ENCODE peak calls at places on chromosome 6, in five cellular contexts. One of them, this sample, is unnamed.

GRCh38 chr6:42147138-42147562 is 4.7 kb upstream of the C6orf132 start:
- DNase-seq in AG09309: no peak
- DNase-seq in RWPE1: no peak
- DNase-seq in AG08395: no peak
- DNase-seq in MCF 10A: no peak
- DNase-seq in this sample: no peak

GRCh38 chr6:35601331-35602132 is 87.2 kb downstream of the FKBP5 start:
- DNase-seq in RWPE1: peak
- DNase-seq in MCF 10A: peak
- DNase-seq in AG08395: peak
- DNase-seq in AG09309: peak
- DNase-seq in this sample: no peak

GRCh38 chr6:90401933-90402830 is 105.5 kb upstream of the BACH2 start:
- DNase-seq in RWPE1: no peak
- DNase-seq in AG09309: no peak
- DNase-seq in AG08395: no peak
- DNase-seq in MCF 10A: no peak
- DNase-seq in this sample: no peak

GRCh38 chr6:33840064-33840926 is 36.5 kb upstream of the MLN start:
- DNase-seq in AG09309: peak
- DNase-seq in RWPE1: peak
- DNase-seq in MCF 10A: peak
- DNase-seq in AG08395: peak
- DNase-seq in this sample: peak

GRCh38 chr6:42777126-42777822 is 4.6 kb upstream of the BICRAL start:
- DNase-seq in MCF 10A: no peak
- DNase-seq in AG08395: peak
- DNase-seq in AG09309: no peak
- DNase-seq in RWPE1: no peak
- DNase-seq in this sample: no peak

GRCh38 chr6:68635706-68636513 is 828 bp downstream of the ADGRB3 start:
- DNase-seq in RWPE1: no peak
- DNase-seq in AG09309: no peak
- DNase-seq in MCF 10A: no peak
- DNase-seq in AG08395: no peak
- DNase-seq in this sample: peak

GRCh38 chr6:63975685-63976084 is 340.1 kb downstream of the PHF3 start:
- DNase-seq in MCF 10A: peak
- DNase-seq in AG09309: no peak
- DNase-seq in AG08395: no peak
- DNase-seq in RWPE1: no peak
- DNase-seq in this sample: no peak

GRCh38 chr6:110547266-110547964 is 71.0 kb upstream of the SLC22A16 start:
- DNase-seq in MCF 10A: no peak
- DNase-seq in RWPE1: peak
- DNase-seq in AG09309: no peak
- DNase-seq in AG08395: peak
- DNase-seq in this sample: no peak

GRCh38 chr6:159256128-159256527 is 86.9 kb downstream of the FNDC1 start:
- DNase-seq in RWPE1: no peak
- DNase-seq in AG08395: no peak
- DNase-seq in MCF 10A: no peak
- DNase-seq in AG09309: no peak
- DNase-seq in this sample: no peak

GRCh38 chr6:137964876-137965275 is 97.8 kb downstream of the TNFAIP3 start:
- DNase-seq in MCF 10A: no peak
- DNase-seq in AG08395: no peak
- DNase-seq in AG09309: no peak
- DNase-seq in RWPE1: no peak
- DNase-seq in this sample: no peak

GRCh38 chr6:130018830-130019795 is 732 bp downstream of the L3MBTL3 start:
- DNase-seq in RWPE1: peak
- DNase-seq in AG08395: peak
- DNase-seq in MCF 10A: peak
- DNase-seq in AG09309: no peak
- DNase-seq in this sample: peak

GRCh38 chr6:125245523-125246264 is 56.1 kb downstream of the HDDC2 start:
- DNase-seq in AG09309: no peak
- DNase-seq in AG08395: no peak
- DNase-seq in RWPE1: peak
- DNase-seq in MCF 10A: peak
- DNase-seq in this sample: no peak

GRCh38 chr6:7267521-7268091 is 45.4 kb downstream of the SSR1 start:
- DNase-seq in AG09309: peak
- DNase-seq in RWPE1: peak
- DNase-seq in MCF 10A: peak
- DNase-seq in AG08395: peak
- DNase-seq in this sample: no peak

GRCh38 chr6:35061102-35061615 is 80.0 kb downstream of the TCP11 start:
- DNase-seq in AG08395: no peak
- DNase-seq in AG09309: no peak
- DNase-seq in RWPE1: no peak
- DNase-seq in MCF 10A: no peak
- DNase-seq in this sample: no peak

GRCh38 chr6:29953001-29953436 is 10.7 kb downstream of the HLA-A start:
- DNase-seq in AG08395: no peak
- DNase-seq in MCF 10A: peak
- DNase-seq in AG09309: peak
- DNase-seq in RWPE1: peak
- DNase-seq in this sample: no peak

GRCh38 chr6:52059821-52060220 is 27.6 kb downstream of the PKHD1 start:
- DNase-seq in AG09309: no peak
- DNase-seq in MCF 10A: no peak
- DNase-seq in RWPE1: no peak
- DNase-seq in AG08395: no peak
- DNase-seq in this sample: no peak

GRCh38 chr6:11123978-11124377 is 12.5 kb upstream of the ERVFRD-1 start:
- DNase-seq in AG09309: no peak
- DNase-seq in RWPE1: no peak
- DNase-seq in MCF 10A: no peak
- DNase-seq in AG08395: no peak
- DNase-seq in this sample: no peak

GRCh38 chr6:44041461-44042260 is 85.6 kb downstream of the MRPL14 start:
- DNase-seq in AG08395: peak
- DNase-seq in RWPE1: peak
- DNase-seq in MCF 10A: peak
- DNase-seq in AG09309: peak
- DNase-seq in this sample: no peak

GRCh38 chr6:44735631-44735963 is 348.1 kb downstream of the CDC5L start:
- DNase-seq in MCF 10A: peak
- DNase-seq in AG09309: no peak
- DNase-seq in AG08395: peak
- DNase-seq in RWPE1: peak
- DNase-seq in this sample: no peak

GRCh38 chr6:31702421-31702818 is 704 bp downstream of the ABHD16A start:
- DNase-seq in AG09309: no peak
- DNase-seq in MCF 10A: peak
- DNase-seq in AG08395: no peak
- DNase-seq in RWPE1: no peak
- DNase-seq in this sample: no peak

GRCh38 chr6:41734666-41735426 is 562 bp downstream of the TFEB start:
- DNase-seq in MCF 10A: peak
- DNase-seq in AG08395: peak
- DNase-seq in RWPE1: peak
- DNase-seq in AG09309: no peak
- DNase-seq in this sample: peak

GRCh38 chr6:38640216-38640909 is 634 bp upstream of the BTBD9 start:
- DNase-seq in MCF 10A: no peak
- DNase-seq in AG09309: no peak
- DNase-seq in RWPE1: no peak
- DNase-seq in AG08395: no peak
- DNase-seq in this sample: peak

GRCh38 chr6:161374971-161375873 is 101.4 kb upstream of the AGPAT4 start:
- DNase-seq in AG09309: no peak
- DNase-seq in RWPE1: peak
- DNase-seq in MCF 10A: peak
- DNase-seq in AG08395: no peak
- DNase-seq in this sample: no peak

GRCh38 chr6:17167327-17167979 is 65.6 kb downstream of the STMND1 start:
- DNase-seq in RWPE1: peak
- DNase-seq in AG09309: no peak
- DNase-seq in AG08395: peak
- DNase-seq in MCF 10A: peak
- DNase-seq in this sample: peak

GRCh38 chr6:52065621-52066020 is 21.8 kb downstream of the PKHD1 start:
- DNase-seq in AG09309: no peak
- DNase-seq in MCF 10A: peak
- DNase-seq in RWPE1: peak
- DNase-seq in AG08395: no peak
- DNase-seq in this sample: no peak